ENCODE peak calls at places on chromosomes 3 and 15, in seven cellular contexts. U, N, M, S, J, I and G are unnamed samples.

GRCh38 chr3:146421814-146422748 is 47.3 kb downstream of the PLSCR2 start:
- DNase-seq in I (no peak), N (peak; percentile 67), U (peak; percentile 73), S (no peak), J (peak; percentile 15), M (no peak), G (no peak)

GRCh38 chr3:46321461-46322104 is 32.3 kb upstream of the CCR2 start:
- DNase-seq in N (no peak), J (no peak), S (peak; percentile 29), I (no peak), U (no peak), M (no peak), G (no peak)

GRCh38 chr3:143672396-143673165 is 175.7 kb downstream of the SLC9A9 start:
- DNase-seq in S (no peak), M (no peak), U (peak; percentile 21), N (no peak), I (no peak), J (no peak), G (no peak)

GRCh38 chr15:28111552-28111951 is 12.4 kb upstream of the OCA2 start:
- DNase-seq in N (no peak), U (no peak), M (no peak), I (no peak), J (no peak), S (no peak), G (no peak)

GRCh38 chr15:78392430-78392829 is 45.6 kb upstream of the IREB2 start:
- DNase-seq in I (no peak), S (no peak), U (no peak), N (no peak), M (peak; percentile 85), J (no peak), G (no peak)

GRCh38 chr15:48391950-48392349 is 60.7 kb downstream of the DUT start:
- DNase-seq in I (no peak), N (no peak), S (no peak), M (no peak), U (no peak), J (no peak), G (no peak)

GRCh38 chr15:31273258-31273941 is 53.2 kb upstream of the KLF13 start:
- DNase-seq in N (no peak), U (no peak), M (no peak), I (peak; percentile 30), S (no peak), J (no peak), G (no peak)

GRCh38 chr15:92161039-92161670 is 232.5 kb upstream of the ST8SIA2 start:
- DNase-seq in M (no peak), I (no peak), S (no peak), N (no peak), U (no peak), J (no peak), G (no peak)

GRCh38 chr15:60580650-60581415 is 101.9 kb upstream of the ICE2 start:
- DNase-seq in S (no peak), U (no peak), N (no peak), M (no peak), I (no peak), J (no peak), G (no peak)

GRCh38 chr3:50204052-50204803 is 843 bp upstream of the SLC38A3 start:
- DNase-seq in U (no peak), J (no peak), M (no peak), I (no peak), N (no peak), S (no peak), G (no peak)

GRCh38 chr3:52532838-52533622 is 627 bp downstream of the NT5DC2 start:
- DNase-seq in M (no peak), J (peak; percentile 33), S (peak; percentile 21), U (peak; percentile 9), I (no peak), N (no peak), G (no peak)

GRCh38 chr3:151541184-151541583 is 80.3 kb upstream of the IGSF10 start:
- DNase-seq in S (no peak), N (no peak), M (no peak), I (no peak), J (no peak), U (no peak), G (no peak)

GRCh38 chr3:62604301-62604700 is 231.0 kb upstream of the FEZF2 start:
- DNase-seq in N (peak; percentile 81), S (no peak), I (no peak), M (no peak), U (peak; percentile 90), J (peak; percentile 2), G (no peak)

GRCh38 chr3:20561166-20561565 is 375.2 kb upstream of the SGO1 start:
- DNase-seq in M (no peak), N (no peak), U (no peak), I (no peak), J (no peak), S (no peak), G (no peak)

GRCh38 chr3:181213347-181213746 is 223.8 kb upstream of the DNAJC19 start:
- DNase-seq in U (no peak), S (no peak), I (no peak), N (no peak), J (no peak), M (no peak), G (no peak)

GRCh38 chr15:78148392-78149067 is 632 bp upstream of the IDH3A start:
- DNase-seq in M (no peak), S (no peak), J (no peak), N (no peak), I (no peak), U (no peak), G (no peak)

GRCh38 chr3:30156586-30157498 is 449.6 kb upstream of the TGFBR2 start:
- DNase-seq in U (peak; percentile 30), N (no peak), M (no peak), S (no peak), I (no peak), J (no peak), G (no peak)

GRCh38 chr15:38130739-38131498 is 121.7 kb upstream of the SPRED1 start:
- DNase-seq in I (peak; percentile 44), U (peak; percentile 99), N (peak; percentile 99), S (peak; percentile 86), J (no peak), M (no peak), G (peak; percentile 65)

GRCh38 chr15:64589435-64590084 is 129.2 kb downstream of the ZNF609 start:
- DNase-seq in N (no peak), U (no peak), S (no peak), I (no peak), J (no peak), M (no peak), G (no peak)

GRCh38 chr3:66104535-66104934 is 65.8 kb upstream of the MAGI1 start:
- DNase-seq in S (no peak), J (no peak), U (no peak), I (no peak), M (no peak), N (no peak), G (no peak)

GRCh38 chr15:82040862-82041261 is 5.0 kb downstream of the MEX3B start:
- DNase-seq in I (no peak), J (no peak), U (no peak), S (peak; percentile 85), N (no peak), M (peak; percentile 50), G (no peak)

GRCh38 chr3:52809821-52810377 is 15.3 kb downstream of the ITIH3 start:
- DNase-seq in J (no peak), N (no peak), M (peak; percentile 10), I (no peak), S (no peak), U (no peak), G (no peak)

GRCh38 chr3:13687409-13687989 is 138.6 kb downstream of the FBLN2 start:
- DNase-seq in U (no peak), I (peak; percentile 57), S (no peak), N (no peak), J (no peak), M (no peak), G (peak; percentile 25)

GRCh38 chr15:30929064-30929669 is 25.5 kb downstream of the FAN1 start:
- DNase-seq in J (no peak), S (peak; percentile 14), I (no peak), U (no peak), M (peak; percentile 39), N (no peak), G (no peak)

GRCh38 chr3:11651900-11652299 is 8.2 kb upstream of the VGLL4 start:
- DNase-seq in N (no peak), S (peak; percentile 59), U (no peak), I (no peak), J (peak; percentile 44), M (no peak), G (peak; percentile 52)

GRCh38 chr15:99439524-99439835 is 126.3 kb upstream of the MEF2A start:
- DNase-seq in U (no peak), M (no peak), S (no peak), N (no peak), J (no peak), I (no peak), G (no peak)

GRCh38 chr15:70376929-70377691 is 279.4 kb upstream of the TLE3 start:
- DNase-seq in J (no peak), U (peak; percentile 45), I (no peak), N (peak; percentile 19), M (peak; percentile 33), S (peak; percentile 70), G (peak; percentile 32)

GRCh38 chr3:48012659-48013058 is 3.6 kb downstream of the MAP4 start:
- DNase-seq in S (no peak), I (no peak), N (no peak), M (no peak), U (no peak), J (no peak), G (no peak)

GRCh38 chr3:188578579-188579363 is 424.8 kb downstream of the LPP start:
- DNase-seq in I (no peak), N (peak; percentile 98), M (peak; percentile 17), J (no peak), U (peak; percentile 73), S (no peak), G (peak; percentile 7)

GRCh38 chr3:76078101-76078500 is 292.8 kb upstream of the ZNF717 start:
- DNase-seq in N (no peak), I (no peak), J (no peak), U (no peak), M (no peak), S (no peak), G (no peak)

GRCh38 chr3:52447512-52448355 is 2.8 kb upstream of the SEMA3G start:
- DNase-seq in U (no peak), M (no peak), S (no peak), J (no peak), N (no peak), I (no peak), G (no peak)